ENCODE peak calls at places on chromosomes 11 and 22, in four cellular contexts. N, W, Z and T are unnamed samples.

GRCh38 chr11:76910620-76911414 is 50.1 kb downstream of the ACER3 start:
- DNase-seq in W (peak; percentile 21), Z (no peak), N (peak; percentile 65), T (no peak)

GRCh38 chr11:112613051-112613972 is 347.9 kb upstream of the NCAM1 start:
- DNase-seq in Z (no peak), W (peak; percentile 83), N (no peak), T (peak; percentile 54)

GRCh38 chr11:12900496-12900895 is 108.6 kb upstream of the RASSF10 start:
- DNase-seq in N (no peak), W (no peak), Z (no peak), T (no peak)

GRCh38 chr11:61697093-61697492 is 16.9 kb downstream of the DAGLA start:
- DNase-seq in N (no peak), Z (no peak), W (peak; percentile 87), T (no peak)

GRCh38 chr11:27507561-27508322 is 1.2 kb upstream of the LIN7C start:
- DNase-seq in Z (no peak), N (no peak), W (no peak), T (no peak)

GRCh38 chr11:121671276-121672168 is 218.8 kb upstream of the SORL1-AS1 start:
- DNase-seq in Z (no peak), W (no peak), N (no peak), T (no peak)

GRCh38 chr22:34429314-34429713 is 509.0 kb upstream of the LARGE1 start:
- DNase-seq in W (no peak), N (no peak), Z (no peak), T (no peak)

GRCh38 chr22:23218867-23219251 is 38.5 kb downstream of the BCR start:
- DNase-seq in N (no peak), W (peak; percentile 63), Z (peak; percentile 93), T (peak; percentile 49)

GRCh38 chr11:129788278-129788677 is 27.4 kb upstream of the TMEM45B start:
- DNase-seq in W (no peak), Z (no peak), N (no peak), T (no peak)
- H3K4me1 ChIP-seq in W (no peaks in the 10 kb centered on the region), Z (no peaks in the 10 kb centered on the region), N (no peaks in the 10 kb centered on the region), T (no peaks in the 10 kb centered on the region)

GRCh38 chr11:95508219-95508880 is 277.3 kb upstream of the SESN3 start:
- DNase-seq in Z (no peak), N (no peak), W (no peak), T (no peak)

GRCh38 chr11:95506777-95507176 is 275.8 kb upstream of the SESN3 start:
- DNase-seq in Z (no peak), N (no peak), W (no peak), T (no peak)

GRCh38 chr11:95512177-95512576 is 277.4 kb downstream of the FAM76B start:
- DNase-seq in W (peak; percentile 6), Z (no peak), N (peak; percentile 76), T (no peak)

GRCh38 chr11:95505927-95506426 is 275.0 kb upstream of the SESN3 start:
- DNase-seq in Z (no peak), W (no peak), N (no peak), T (no peak)

DNA sequence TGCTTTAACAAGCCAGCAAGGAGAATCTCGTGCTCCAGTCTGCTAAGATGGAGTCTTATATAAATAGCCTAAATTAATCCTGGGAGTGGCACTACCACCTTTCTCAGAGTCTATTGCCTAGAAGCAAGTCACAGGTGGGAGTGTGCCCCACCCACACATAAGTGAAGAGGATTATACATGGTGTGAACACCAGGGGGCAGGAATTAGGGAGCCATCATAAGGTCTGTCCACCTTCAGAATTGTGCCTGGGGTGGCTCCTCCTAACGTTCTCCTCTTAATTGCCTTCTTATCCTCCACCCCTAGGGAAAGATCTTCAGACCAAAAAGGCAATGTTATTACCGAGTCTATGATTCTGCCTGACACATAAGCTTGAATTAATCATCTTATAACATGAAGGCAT is 276.8 kb upstream of the SESN3 start:
- DNase-seq in N (no peak), Z (no peak), W (no peak), T (no peak)
- TF ChIP-seq CTCF in N (no peak), Z (no peak), W (no peak), T (no peak)

GRCh38 chr11:69637601-69637955 is 3.4 kb upstream of the CCND1 start:
- DNase-seq in N (peak; percentile 60), W (no peak), Z (peak; percentile 67), T (no peak)

GRCh38 chr11:69637956-69638871 is 2.7 kb upstream of the CCND1 start:
- DNase-seq in W (peak; percentile 58), Z (peak; percentile 80), N (peak; percentile 64), T (no peak)

GRCh38 chr11:69640260-69640994 is 529 bp upstream of the CCND1 start:
- DNase-seq in Z (peak; percentile 81), N (peak; percentile 66), W (no peak), T (peak; percentile 30)

GRCh38 chr11:69639843-69640242 is 1.1 kb upstream of the CCND1 start:
- DNase-seq in Z (no peak), N (no peak), W (no peak), T (no peak)

GRCh38 chr11:69638941-69639681 is 1.8 kb upstream of the CCND1 start:
- DNase-seq in N (peak; percentile 91), Z (peak; percentile 91), W (peak; percentile 86), T (peak; percentile 93)
- TF ChIP-seq POLR2A in N (no peak), Z (no peak), W (peak; percentile 26), T (peak; percentile 21)

GRCh38 chr22:45966320-45966891 is 10.6 kb downstream of the WNT7B start:
- DNase-seq in N (no peak), Z (no peak), W (peak; percentile 58), T (no peak)

GRCh38 chr22:45964372-45964771 is 12.6 kb downstream of the WNT7B start:
- DNase-seq in W (no peak), N (no peak), Z (no peak), T (no peak)

GRCh38 chr22:45965565-45965962 is 11.4 kb downstream of the WNT7B start:
- DNase-seq in W (no peak), Z (no peak), N (no peak), T (no peak)

GRCh38 chr22:45963821-45964220 is 13.1 kb downstream of the WNT7B start:
- DNase-seq in W (no peak), Z (no peak), N (no peak), T (no peak)

GRCh38 chr22:45964926-45965564 is 11.9 kb downstream of the WNT7B start:
- DNase-seq in Z (no peak), W (no peak), N (no peak), T (no peak)
- H3K4me1 ChIP-seq in Z (no peaks in the 10 kb centered on the region), W (peaks cover 10% of the 10 kb centered on the region), N (no peaks in the 10 kb centered on the region), T (no peaks in the 10 kb centered on the region)

DNA sequence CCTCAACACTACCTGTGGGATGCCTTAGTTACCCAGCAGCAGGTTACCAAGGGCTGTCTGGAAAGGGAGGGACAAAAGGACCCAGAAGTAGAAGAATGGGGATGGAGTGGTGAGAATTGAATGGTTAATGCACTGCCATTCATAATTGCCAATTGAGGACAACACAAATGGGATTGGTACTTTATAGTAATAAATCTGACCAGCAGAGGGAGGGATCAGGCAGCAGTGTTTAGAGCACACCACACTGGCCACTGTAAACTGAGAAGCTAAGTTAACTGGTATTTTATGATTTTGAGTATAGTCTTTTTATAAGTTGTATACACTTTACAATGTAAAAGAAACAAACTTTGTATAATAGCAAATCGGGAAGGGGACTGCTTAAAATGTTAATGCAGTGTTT is 10.7 kb downstream of the TBRG1 start:
- DNase-seq in W (no peak), Z (no peak), N (no peak), T (no peak)
- TF ChIP-seq CTCF in W (no peak), Z (no peak), N (no peak), T (no peak)

GRCh38 chr11:34105957-34106504 is 602 bp downstream of the NAT10 start:
- DNase-seq in Z (no peak), W (no peak), N (no peak), T (no peak)

GRCh38 chr11:34104680-34105078 is 750 bp upstream of the NAT10 start:
- DNase-seq in Z (no peak), W (no peak), N (no peak), T (no peak)

GRCh38 chr11:34105079-34105956 is at the start of gene NAT10:
- DNase-seq in N (peak; percentile 99), W (peak; percentile 97), Z (peak; percentile 98), T (peak; percentile 96)
- TF ChIP-seq POLR2A in N (peak; percentile 70), W (peak; percentile 92), Z (peak; percentile 94), T (peak; percentile 75)

DNA sequence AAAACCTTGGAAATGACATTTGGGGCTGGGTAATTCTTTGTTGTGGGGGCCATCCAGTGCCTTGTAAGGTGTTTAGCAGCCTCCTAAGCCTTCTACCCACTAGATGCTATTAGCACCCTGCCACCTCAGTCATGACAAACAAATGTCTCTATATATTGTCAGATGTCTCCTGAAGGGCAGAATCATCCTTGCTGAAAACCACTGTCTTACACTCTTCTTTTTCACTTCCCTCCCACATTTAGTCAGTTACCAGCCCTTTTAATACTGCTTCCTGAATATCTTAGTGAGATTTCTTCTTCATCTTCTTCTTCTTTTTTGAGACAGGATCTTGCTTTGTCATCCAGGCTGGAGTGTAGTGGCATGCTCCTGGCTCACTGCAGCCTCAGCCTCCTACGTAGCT is 33.1 kb downstream of the TNRC6B start:
- DNase-seq in Z (no peak), W (no peak), N (no peak), T (no peak)
- H3K4me1 ChIP-seq in Z (peaks cover 77% of the 10 kb centered on the region), W (no peaks in the 10 kb centered on the region), N (peaks cover 69% of the 10 kb centered on the region), T (peaks cover 24% of the 10 kb centered on the region)

DNA sequence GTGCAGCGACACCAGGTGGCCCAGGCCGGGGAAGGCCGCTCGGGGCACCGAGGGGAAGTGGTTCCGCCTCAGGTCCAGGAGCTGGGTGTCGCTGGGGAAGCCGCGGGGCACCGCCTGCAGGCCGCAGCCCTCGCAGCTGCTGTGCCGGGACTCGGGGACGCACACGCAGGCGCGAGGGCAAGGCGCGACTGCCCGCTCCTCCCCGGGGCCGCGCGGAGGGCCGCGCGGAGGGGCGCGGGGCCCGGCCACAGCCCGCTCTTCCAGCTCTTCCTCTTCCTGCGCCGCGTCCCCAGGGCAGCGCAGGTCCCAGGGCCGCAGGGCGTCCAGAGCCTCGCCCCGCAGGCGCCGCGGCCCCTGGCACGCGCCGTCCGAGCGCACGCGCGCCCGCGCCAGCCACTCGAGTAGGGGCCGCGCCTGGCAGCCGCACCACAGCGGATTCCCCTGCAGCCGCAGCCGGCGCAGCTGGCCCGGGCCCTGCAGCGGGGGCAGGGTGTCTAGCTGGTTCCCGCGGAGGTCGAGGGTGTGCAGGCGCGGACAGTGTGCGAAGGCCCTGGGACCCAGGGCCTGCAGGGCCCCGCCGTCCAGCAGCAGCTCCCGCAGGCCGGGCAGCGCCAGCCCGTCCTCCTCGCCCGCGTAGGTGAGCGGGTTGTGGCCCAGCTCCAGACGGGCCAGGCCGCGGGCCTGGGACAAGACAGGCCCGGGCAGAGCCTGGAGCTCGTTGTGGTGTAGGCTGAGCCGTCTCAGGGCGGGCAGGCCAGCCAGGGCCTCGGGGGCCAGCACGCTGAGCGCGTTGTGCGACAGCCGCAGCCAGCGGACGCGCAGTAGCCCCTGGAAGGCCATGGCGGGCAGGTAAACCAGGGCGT is 2.8 kb downstream of the CHADL start:
- DNase-seq in N (peak; percentile 79), W (peak; percentile 88), Z (peak; percentile 97), T (peak; percentile 78)
- TF ChIP-seq CTCF in N (no peak), W (peak; percentile 84), Z (peak; percentile 82), T (peak; percentile 75)